ENCODE peak calls at places on chromosome 15, in nine cellular contexts. M, R, O, P, K, D, B, Z and H are unnamed samples.

GRCh38 chr15:75431682-75432081 is 19.8 kb downstream of the SIN3A start:
- DNase-seq in M (no peak), R (no peak), O (no peak), P (no peak), K (no peak), D (no peak), B (no peak), Z (no peak), H (no peak)

GRCh38 chr15:67680645-67681044 is 138.1 kb downstream of the MAP2K5 start:
- DNase-seq in M (no peak), R (no peak), O (no peak), P (no peak), K (no peak), D (no peak), B (no peak), Z (no peak), H (no peak)

GRCh38 chr15:81253846-81254245 is 57.2 kb downstream of the IL16 start:
- DNase-seq in M (no peak), R (no peak), O (no peak), P (no peak), K (no peak), D (no peak), B (no peak), Z (no peak), H (no peak)

GRCh38 chr15:101168463-101168824 is 83.4 kb downstream of the CHSY1 start:
- DNase-seq in M (peak; percentile 32), R (no peak), O (no peak), P (no peak), K (no peak), D (no peak), B (peak; percentile 25), Z (no peak), H (peak; percentile 66)

GRCh38 chr15:42131826-42132806 is 24.3 kb downstream of the PLA2G4F start:
- DNase-seq in M (no peak), R (no peak), O (no peak), P (no peak), K (no peak), D (peak; percentile 49), B (peak; percentile 53), Z (no peak), H (no peak)

GRCh38 chr15:32718082-32718821 is 448 bp downstream of the GREM1 start:
- DNase-seq in M (no peak), R (no peak), O (no peak), P (no peak), K (no peak), D (peak; percentile 37), B (no peak), Z (no peak), H (no peak)

GRCh38 chr15:29821416-29822099 is 710 bp downstream of the TJP1 start:
- DNase-seq in M (peak; percentile 80), R (peak; percentile 77), O (peak; percentile 88), P (no peak), K (no peak), D (peak; percentile 83), B (peak; percentile 79), Z (no peak), H (peak; percentile 78)

GRCh38 chr15:41832875-41833274 is 5.0 kb downstream of the JMJD7 start:
- DNase-seq in M (no peak), R (peak; percentile 86), O (no peak), P (no peak), K (no peak), D (no peak), B (no peak), Z (no peak), H (no peak)

GRCh38 chr15:46918462-46919125 is 798.7 kb upstream of the SEMA6D start:
- DNase-seq in M (no peak), R (no peak), O (no peak), P (no peak), K (no peak), D (no peak), B (no peak), Z (no peak), H (no peak)

GRCh38 chr15:33808720-33809119 is 159.6 kb upstream of the CHRM5 start:
- DNase-seq in M (no peak), R (no peak), O (no peak), P (no peak), K (no peak), D (no peak), B (no peak), Z (no peak), H (no peak)

GRCh38 chr15:69994429-69995201 is 103.1 kb downstream of the TLE3 start:
- DNase-seq in M (no peak), R (no peak), O (no peak), P (no peak), K (no peak), D (no peak), B (no peak), Z (no peak), H (no peak)

GRCh38 chr15:45120081-45120972 is 6.2 kb downstream of the DUOXA2 start:
- DNase-seq in M (no peak), R (no peak), O (no peak), P (no peak), K (no peak), D (no peak), B (no peak), Z (no peak), H (no peak)

GRCh38 chr15:47037003-47037402 is 680.3 kb upstream of the SEMA6D start:
- DNase-seq in M (no peak), R (no peak), O (no peak), P (no peak), K (no peak), D (no peak), B (no peak), Z (no peak), H (no peak)

GRCh38 chr15:62390793-62391543 is 225.9 kb upstream of the C2CD4B start:
- DNase-seq in M (peak; percentile 17), R (peak; percentile 32), O (peak; percentile 31), P (no peak), K (no peak), D (peak; percentile 55), B (peak; percentile 49), Z (no peak), H (peak; percentile 74)

GRCh38 chr15:57235865-57236264 is 140.4 kb upstream of the CGNL1 start:
- DNase-seq in M (no peak), R (no peak), O (peak; percentile 88), P (no peak), K (no peak), D (peak; percentile 74), B (no peak), Z (no peak), H (no peak)

GRCh38 chr15:94930441-94930840 is 699.1 kb downstream of the MCTP2 start:
- DNase-seq in M (no peak), R (no peak), O (no peak), P (no peak), K (no peak), D (no peak), B (no peak), Z (no peak), H (no peak)
- H3K27ac ChIP-seq in M (no peak overlapping the region), R (no peak overlapping the region), O (no peak overlapping the region), P (no peak overlapping the region), K (no peak overlapping the region), D (no peak overlapping the region), B (no peak overlapping the region), Z (no peak overlapping the region), H (no peak overlapping the region)

GRCh38 chr15:90960316-90961091 is 5.8 kb downstream of the RCCD1 start:
- DNase-seq in M (no peak), R (no peak), O (no peak), P (no peak), K (no peak), D (no peak), B (peak; percentile 26), Z (no peak), H (peak; percentile 74)
- H3K27ac ChIP-seq in M (no peak overlapping the region), R (no peak overlapping the region), O (no peak overlapping the region), P (no peak overlapping the region), K (no peak overlapping the region), D (peak overlapping the region; percentile 81), B (no peak overlapping the region), Z (peak overlapping the region; percentile 83), H (peak overlapping the region; percentile 86)

GRCh38 chr15:72220678-72221077 is 10.3 kb downstream of the PKM start:
- DNase-seq in M (no peak), R (no peak), O (no peak), P (no peak), K (peak; percentile 20), D (no peak), B (no peak), Z (no peak), H (no peak)
- H3K27ac ChIP-seq in M (no peak overlapping the region), R (no peak overlapping the region), O (no peak overlapping the region), P (peak overlapping the region; percentile 28), K (no peak overlapping the region), D (no peak overlapping the region), B (no peak overlapping the region), Z (no peak overlapping the region), H (no peak overlapping the region)

GRCh38 chr15:36334059-36334458 is 245.4 kb upstream of the CDIN1 start:
- DNase-seq in M (no peak), R (no peak), O (peak; percentile 66), P (no peak), K (no peak), D (no peak), B (no peak), Z (no peak), H (no peak)

GRCh38 chr15:36331531-36332275 is 247.7 kb upstream of the CDIN1 start:
- DNase-seq in M (no peak), R (no peak), O (no peak), P (no peak), K (no peak), D (no peak), B (no peak), Z (no peak), H (no peak)

GRCh38 chr15:36330598-36330997 is 248.8 kb upstream of the CDIN1 start:
- DNase-seq in M (no peak), R (no peak), O (no peak), P (no peak), K (no peak), D (no peak), B (no peak), Z (no peak), H (no peak)

GRCh38 chr15:36332896-36333295 is 246.5 kb upstream of the CDIN1 start:
- DNase-seq in M (no peak), R (no peak), O (no peak), P (no peak), K (no peak), D (no peak), B (no peak), Z (no peak), H (no peak)

DNA sequence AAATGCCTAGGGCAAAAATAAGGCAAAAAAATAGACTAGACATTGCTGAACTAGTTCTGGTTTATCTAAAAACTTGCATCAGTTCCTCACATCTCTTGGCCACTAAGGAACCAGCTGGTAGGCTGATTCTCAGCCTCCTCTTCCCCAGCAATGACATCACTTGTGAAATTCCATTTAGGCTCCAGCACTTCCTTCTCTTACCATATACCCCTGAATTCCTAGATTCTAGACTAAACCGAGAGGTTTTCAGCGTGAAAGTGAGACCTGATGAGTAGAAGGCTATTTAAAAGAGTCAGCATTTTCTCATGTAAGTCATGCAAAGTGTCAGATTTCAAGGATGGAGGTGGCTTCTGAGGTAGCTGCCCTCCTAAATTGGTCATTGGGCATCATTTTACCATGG is 247.1 kb upstream of the CDIN1 start:
- DNase-seq in M (no peak), R (no peak), O (peak; percentile 61), P (no peak), K (no peak), D (no peak), B (no peak), Z (no peak), H (no peak)
- H3K27ac ChIP-seq in M (no peak overlapping the region), R (no peak overlapping the region), O (peak overlapping the region; percentile 48), P (no peak overlapping the region), K (no peak overlapping the region), D (no peak overlapping the region), B (no peak overlapping the region), Z (no peak overlapping the region), H (no peak overlapping the region)